ENCODE peak calls at places on chromosomes 16 and 17, in five cellular contexts. U is CD8-positive, alpha-beta T cell; I is MM.1S; G is astrocyte; O is tibial nerve. T is an unnamed sample. For H3K36me3, the result is how much of the 10 kb centered on the place peaks cover.

GRCh38 chr16:77805403-77805802 is 17.0 kb downstream of the VAT1L start:
- DNase-seq in U (no peak), I (no peak), G (no peak), O (no peak), T (no peak)

GRCh38 chr17:41917192-41917591 is 1.6 kb downstream of the ACLY start:
- DNase-seq in U (no peak), I (no peak), G (peak), O (peak), T (no peak)

GRCh38 chr16:35492225-35492624 is 2032.8 kb downstream of the TP53TG3F start:
- DNase-seq in U (no peak), I (peak), G (no peak), O (no peak), T (no peak)

GRCh38 chr17:80782536-80783427 is 208.9 kb upstream of the CHMP6 start:
- DNase-seq in U (peak), I (no peak), G (no peak), O (no peak), T (no peak)

GRCh38 chr17:76071497-76072148 is 694 bp downstream of the SRP68 start:
- DNase-seq in U (no peak), I (peak), G (no peak), O (no peak), T (no peak)

GRCh38 chr17:15332338-15332737 is 9.1 kb downstream of the TEKT3 start:
- DNase-seq in U (no peak), I (no peak), G (no peak), O (no peak), T (no peak)

GRCh38 chr16:84194470-84195200 is 3.7 kb downstream of the ADAD2 start:
- DNase-seq in U (peak), I (peak), G (no peak), O (no peak), T (no peak)

GRCh38 chr17:63939401-63939800 is 7.3 kb upstream of the CD79B start:
- DNase-seq in U (no peak), I (no peak), G (no peak), O (no peak), T (no peak)

DNA sequence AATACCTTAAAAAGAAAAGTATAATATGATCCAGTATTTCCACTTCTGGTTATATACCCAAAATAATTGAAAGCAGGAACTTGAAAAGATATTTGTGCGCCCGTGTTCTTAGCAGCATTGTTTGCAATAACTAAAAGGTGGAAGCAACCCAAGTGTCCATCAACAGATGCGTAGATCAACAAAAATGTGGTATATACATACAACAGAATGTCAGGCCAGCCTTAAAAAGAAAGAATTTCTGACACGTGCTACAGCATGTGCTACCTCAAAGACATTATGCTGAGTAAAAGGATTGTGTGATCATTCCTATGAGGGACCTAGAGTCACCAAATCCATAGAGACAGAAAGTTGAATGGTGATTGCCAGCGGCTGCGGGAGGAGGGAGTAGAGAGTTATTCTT is 133.1 kb downstream of the SPECC1 start:
- DNase-seq in U (no peak), I (no peak), G (no peak), O (no peak), T (no peak)
- H3K36me3 ChIP-seq in U (under half), I (under half), G (under half), O (under half), T (under half)

GRCh38 chr17:82344175-82344907 is 10.8 kb upstream of the SECTM1 start:
- DNase-seq in U (no peak), I (no peak), G (no peak), O (no peak), T (no peak)
- TF ChIP-seq CTCF in U (no peak), I (no peak), G (no peak), O (no peak), T (no peak)

DNA sequence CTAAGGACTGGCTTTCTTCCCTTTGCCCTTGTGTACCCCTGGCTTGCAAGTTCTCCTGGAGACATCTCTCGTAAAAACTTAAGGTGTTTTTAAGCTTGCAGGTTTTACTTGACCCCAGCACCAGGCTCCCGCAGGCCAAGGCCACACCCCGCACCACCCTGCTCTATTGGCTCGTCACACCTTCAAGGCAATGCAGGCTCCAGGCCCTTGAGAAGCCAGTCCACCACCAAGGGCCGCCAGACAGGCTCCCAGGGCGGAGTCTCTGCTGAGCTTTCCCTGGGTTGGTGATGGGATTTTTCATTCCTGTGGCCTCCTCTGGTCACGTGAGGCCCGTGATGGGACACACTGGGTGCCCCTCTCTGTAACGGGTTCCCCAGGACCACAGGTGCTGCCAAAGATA is 9.9 kb downstream of the CSNK1D start:
- DNase-seq in U (no peak), I (no peak), G (no peak), O (no peak), T (no peak)
- H3K36me3 ChIP-seq in U (half or more), I (under half), G (half or more), O (half or more), T (under half)

DNA sequence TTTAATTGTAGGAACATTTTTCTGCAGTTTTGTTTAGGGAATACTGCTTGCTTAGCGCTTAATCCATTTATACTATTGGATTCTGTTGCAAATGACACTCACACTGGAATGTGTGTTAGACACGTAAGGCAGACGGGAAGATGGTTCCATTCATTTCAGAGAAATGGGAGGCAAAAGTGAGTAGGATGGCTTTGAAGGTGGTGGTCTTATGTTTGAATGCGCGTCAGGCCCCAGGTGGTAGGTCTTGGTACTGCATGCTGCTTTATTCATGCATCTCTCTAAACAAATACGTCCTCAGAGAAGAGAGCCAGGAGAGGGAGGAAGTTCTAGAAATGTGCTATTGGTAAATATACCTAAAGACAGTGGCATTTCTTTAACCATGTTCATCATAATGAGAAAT is 997.6 kb upstream of the RBFOX1 start:
- DNase-seq in U (no peak), I (no peak), G (no peak), O (no peak), T (no peak)
- TF ChIP-seq CTCF in U (no peak), I (peak), G (peak), O (no peak), T (no peak)

GRCh38 chr17:8148560-8148959 is 3.6 kb downstream of the PER1 start:
- DNase-seq in U (no peak), I (no peak), G (no peak), O (no peak), T (no peak)
- H3K36me3 ChIP-seq in U (half or more), I (under half), G (under half), O (half or more), T (under half)

GRCh38 chr17:74821655-74822328 is 37.9 kb downstream of the GRIN2C start:
- DNase-seq in U (no peak), I (no peak), G (no peak), O (no peak), T (no peak)

GRCh38 chr17:74822329-74823175 is 37.1 kb downstream of the GRIN2C start:
- DNase-seq in U (no peak), I (no peak), G (no peak), O (peak), T (no peak)

GRCh38 chr17:74825952-74826713 is 33.6 kb downstream of the GRIN2C start:
- DNase-seq in U (no peak), I (no peak), G (no peak), O (no peak), T (no peak)

GRCh38 chr17:74825003-74825627 is 34.6 kb downstream of the GRIN2C start:
- DNase-seq in U (no peak), I (no peak), G (no peak), O (no peak), T (no peak)

DNA sequence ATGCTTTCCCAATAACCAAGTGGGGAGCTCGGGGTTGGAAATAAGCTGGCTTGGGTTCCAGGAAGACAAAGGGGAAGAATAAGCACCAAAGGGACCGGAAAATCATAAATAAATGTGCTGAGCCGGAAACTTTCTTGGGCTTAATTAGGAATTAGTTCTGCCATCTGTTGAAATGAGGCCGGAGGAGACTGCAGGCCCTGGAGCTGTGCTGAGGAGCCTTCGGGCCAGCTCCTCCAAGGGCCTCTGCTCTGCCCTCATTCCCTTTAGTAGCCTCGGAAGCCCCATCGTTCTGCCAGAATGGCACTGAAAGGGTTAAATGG is 36.5 kb downstream of the GRIN2C start:
- DNase-seq in U (no peak), I (no peak), G (no peak), O (no peak), T (no peak)
- TF ChIP-seq CTCF in U (no peak), I (no peak), G (no peak), O (no peak), T (no peak)

GRCh38 chr17:7897090-7897489 is 8.5 kb downstream of the CHD3 start:
- DNase-seq in U (no peak), I (no peak), G (no peak), O (no peak), T (no peak)

GRCh38 chr17:7894226-7894625 is 5.6 kb downstream of the CHD3 start:
- DNase-seq in U (no peak), I (no peak), G (no peak), O (no peak), T (no peak)

GRCh38 chr17:7893226-7893880 is 4.8 kb downstream of the CHD3 start:
- DNase-seq in U (no peak), I (no peak), G (no peak), O (no peak), T (no peak)

GRCh38 chr17:7894866-7895265 is 6.3 kb downstream of the CHD3 start:
- DNase-seq in U (no peak), I (no peak), G (no peak), O (no peak), T (no peak)

DNA sequence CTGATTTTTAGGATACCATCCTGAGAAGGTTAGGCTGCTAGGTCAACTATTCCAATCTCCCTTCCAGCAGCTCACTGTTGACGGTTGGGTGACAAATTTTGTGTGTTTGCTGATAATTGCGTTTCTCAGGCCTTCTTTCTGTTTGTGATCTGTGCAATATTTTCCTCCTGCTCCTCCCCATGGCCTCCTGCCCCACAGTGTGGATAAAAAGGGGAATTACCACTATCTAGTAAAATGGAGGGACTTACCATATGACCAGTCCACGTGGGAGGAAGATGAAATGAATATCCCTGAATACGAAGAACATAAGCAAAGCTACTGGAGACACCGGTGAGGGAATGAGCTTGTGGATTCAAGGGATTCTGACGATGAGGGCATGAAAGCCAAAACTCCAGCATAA is 9.2 kb downstream of the CHD3 start:
- DNase-seq in U (no peak), I (no peak), G (no peak), O (no peak), T (no peak)
- H3K36me3 ChIP-seq in U (half or more), I (under half), G (half or more), O (half or more), T (under half)

GRCh38 chr16:57385083-57385482 is 12.8 kb downstream of the CX3CL1 start:
- DNase-seq in U (no peak), I (no peak), G (no peak), O (no peak), T (no peak)
- TF ChIP-seq CTCF in U (no peak), I (no peak), G (no peak), O (no peak), T (no peak)

GRCh38 chr16:14531101-14531500 is 99.0 kb downstream of the PARN start:
- DNase-seq in U (no peak), I (no peak), G (no peak), O (no peak), T (no peak)

GRCh38 chr16:14529010-14529669 is 100.9 kb downstream of the PARN start:
- DNase-seq in U (peak), I (peak), G (peak), O (peak), T (peak)

GRCh38 chr16:14530046-14530445 is 100.0 kb downstream of the PARN start:
- DNase-seq in U (no peak), I (no peak), G (no peak), O (no peak), T (no peak)

GRCh38 chr16:14528306-14528948 is 101.6 kb downstream of the PARN start:
- DNase-seq in U (no peak), I (no peak), G (no peak), O (no peak), T (no peak)

GRCh38 chr16:14531613-14532012 is 98.4 kb downstream of the PARN start:
- DNase-seq in U (no peak), I (no peak), G (no peak), O (no peak), T (no peak)
- H3K36me3 ChIP-seq in U (under half), I (under half), G (under half), O (under half), T (under half)

DNA sequence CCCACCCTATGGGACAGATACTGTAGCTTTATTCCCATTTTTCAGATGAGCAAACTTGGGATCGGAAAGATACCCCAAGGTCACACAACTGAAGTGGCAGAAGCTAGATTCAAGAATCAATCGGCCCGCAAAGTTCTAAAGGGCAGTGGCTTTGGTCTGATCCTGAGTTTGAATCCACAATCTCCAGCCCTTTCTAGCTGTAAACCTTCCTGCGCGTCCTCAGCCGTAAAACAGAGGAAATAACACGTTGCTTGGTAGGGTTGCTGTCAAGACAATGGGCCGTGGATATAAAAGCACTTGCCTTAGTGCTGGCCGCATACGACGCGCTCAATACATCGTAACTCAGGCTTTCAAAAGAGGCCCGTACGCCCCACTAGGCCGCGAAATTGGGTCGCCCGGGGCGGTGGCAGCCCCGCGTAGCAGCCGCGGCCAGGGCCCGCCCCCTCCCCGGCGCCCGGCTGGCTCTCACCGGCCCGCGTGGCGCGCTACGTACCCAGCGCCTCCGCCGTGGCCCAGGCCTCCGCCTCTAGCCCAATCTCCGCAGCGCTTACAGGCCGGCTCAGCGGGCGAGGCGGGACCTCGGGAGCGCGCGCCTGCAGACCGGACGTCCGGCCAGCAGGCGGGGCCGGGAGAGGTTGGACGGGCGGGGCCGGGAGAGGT is at the start of gene DCAKD:
- DNase-seq in U (peak), I (peak), G (peak), O (peak), T (peak)
- TF ChIP-seq CTCF in U (no peak), I (no peak), G (no peak), O (no peak), T (peak)

T was measured in uterus.